ENCODE peak calls at places on chromosomes 11 and 22, in nine cellular contexts. W, X, E, H, R, K, P, O and Q are unnamed samples.

GRCh38 chr11:69704508-69705245 is 855 bp upstream of the FGF19 start:
- DNase-seq in K (no peak), O (no peak), P (no peak), H (no peak), E (peak), X (peak), R (no peak), W (peak), Q (no peak)

GRCh38 chr22:24994070-24994763 is 41.7 kb downstream of the KIAA1671 start:
- DNase-seq in K (peak), E (no peak), O (peak), P (no peak), W (no peak), H (no peak), X (no peak), R (no peak), Q (no peak)

GRCh38 chr22:36221799-36222751 is 17.3 kb downstream of the APOL2 start:
- DNase-seq in P (no peak), W (peak), O (no peak), R (peak), K (peak), X (peak), H (peak), E (peak), Q (no peak)

GRCh38 chr11:122175316-122175715 is 59.3 kb upstream of the BLID start:
- DNase-seq in E (no peak), K (no peak), P (no peak), O (no peak), X (no peak), H (no peak), W (no peak), R (no peak), Q (no peak)

GRCh38 chr22:43152355-43153071 is 1.2 kb downstream of the TSPO start:
- DNase-seq in P (no peak), X (no peak), E (peak), W (no peak), R (peak), K (peak), O (peak), H (peak), Q (peak)

GRCh38 chr22:23533328-23533762 is 46.7 kb downstream of the IGLL1 start:
- DNase-seq in R (no peak), X (peak), P (no peak), H (no peak), E (no peak), W (peak), K (no peak), O (no peak), Q (peak)

GRCh38 chr11:63667993-63668392 is 3.2 kb downstream of the ATL3 start:
- DNase-seq in E (no peak), X (no peak), R (no peak), O (peak), P (peak), W (no peak), H (no peak), K (no peak), Q (peak)

GRCh38 chr11:74035264-74035663 is 26.4 kb upstream of the UCP3 start:
- DNase-seq in O (no peak), K (no peak), P (no peak), W (no peak), X (no peak), R (no peak), E (no peak), H (no peak), Q (no peak)

GRCh38 chr11:64237484-64237951 is 3.1 kb downstream of the VEGFB start:
- DNase-seq in H (peak), O (no peak), R (no peak), X (no peak), K (peak), P (no peak), E (no peak), W (no peak), Q (no peak)

GRCh38 chr22:17674152-17674551 is 35.6 kb downstream of the BCL2L13 start:
- DNase-seq in K (no peak), P (no peak), O (no peak), X (no peak), E (no peak), W (no peak), H (no peak), R (no peak), Q (no peak)

GRCh38 chr11:129460714-129461113 is 85.1 kb downstream of the BARX2 start:
- DNase-seq in W (no peak), K (no peak), R (no peak), O (no peak), E (no peak), P (no peak), X (no peak), H (no peak), Q (no peak)

GRCh38 chr22:30196141-30196866 is 50.3 kb downstream of the LIF start:
- DNase-seq in X (peak), K (peak), O (peak), E (peak), R (peak), P (peak), H (peak), W (peak), Q (peak)

GRCh38 chr11:133718831-133719230 is 126.5 kb downstream of the SPATA19 start:
- DNase-seq in O (no peak), E (no peak), P (no peak), K (no peak), W (no peak), R (no peak), X (no peak), H (no peak), Q (peak)

GRCh38 chr11:57071829-57072228 is 83.1 kb downstream of the OR5AK2 start:
- DNase-seq in O (peak), R (no peak), H (no peak), W (no peak), K (no peak), E (no peak), X (no peak), P (peak), Q (no peak)

GRCh38 chr11:67368621-67369020 is 4.8 kb downstream of the CLCF1 start:
- DNase-seq in E (peak), K (no peak), O (no peak), P (no peak), W (no peak), R (no peak), H (no peak), X (no peak), Q (no peak)

GRCh38 chr11:58923300-58923788 is 15.9 kb upstream of the GLYATL1 start:
- DNase-seq in P (no peak), H (no peak), W (no peak), K (peak), X (no peak), R (no peak), O (peak), E (peak), Q (no peak)

GRCh38 chr22:36701166-36701713 is 2.3 kb downstream of the CACNG2 start:
- DNase-seq in H (no peak), W (no peak), X (no peak), R (no peak), K (no peak), P (no peak), E (no peak), O (no peak), Q (no peak)

DNA sequence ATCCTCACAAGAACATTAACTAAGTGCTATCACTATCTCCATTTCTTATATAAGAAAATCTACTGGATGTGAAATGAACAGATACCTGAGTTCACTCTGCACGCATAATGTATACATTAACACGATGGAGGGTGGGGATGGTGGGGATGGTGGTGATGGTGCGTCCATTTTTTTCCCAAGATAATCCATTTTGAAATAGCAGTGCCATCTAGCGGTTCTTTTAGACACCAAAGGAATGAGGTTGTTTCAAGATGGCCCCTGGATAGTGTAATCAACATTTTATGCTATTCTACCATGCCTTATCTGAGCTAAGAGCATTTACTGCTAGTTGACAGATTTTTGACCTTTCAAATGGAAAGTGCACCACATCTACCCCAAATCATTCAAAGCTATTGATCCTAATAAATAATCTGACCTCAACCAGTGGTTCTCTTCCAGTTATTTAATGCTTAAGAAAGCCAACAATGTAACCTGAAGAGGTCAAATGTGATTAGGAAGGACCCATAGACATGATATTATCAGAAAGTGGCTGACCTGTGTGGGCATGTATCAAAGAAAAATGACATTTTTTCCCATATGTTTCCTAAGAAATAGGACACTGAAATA is 714.7 kb upstream of the TENM4 start:
- DNase-seq in W (peak), P (no peak), H (no peak), X (peak), K (no peak), E (peak), O (peak), R (no peak), Q (no peak)
- TF ChIP-seq CTCF in W (peak), P (peak), H (peak), X (peak), K (peak), E (no peak), O (peak), R (no peak), Q (peak)

DNA sequence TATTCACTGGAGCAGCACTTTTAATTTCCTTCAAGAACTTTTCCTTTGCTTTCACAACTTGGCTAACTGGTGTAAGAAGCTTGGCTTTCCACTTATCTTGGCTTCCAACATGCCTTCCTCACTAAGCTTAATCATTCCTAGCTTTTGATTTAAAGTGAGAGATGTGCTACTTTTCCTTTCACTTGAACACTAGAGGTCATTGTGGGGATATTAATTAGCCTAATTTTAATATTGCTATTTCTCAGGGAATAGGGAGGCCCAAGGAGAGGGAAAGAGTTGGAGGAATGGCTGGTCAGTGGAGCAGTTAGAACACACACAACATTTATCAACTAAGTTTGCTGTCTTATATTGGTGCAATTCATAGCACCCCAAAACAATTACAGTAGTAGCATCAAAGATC is 24.6 kb upstream of the CCDC90B start:
- DNase-seq in R (no peak), K (no peak), W (no peak), H (no peak), X (no peak), E (no peak), O (no peak), P (no peak), Q (no peak)
- TF ChIP-seq CTCF in R (no peak), K (no peak), W (no peak), H (no peak), X (no peak), E (no peak), O (no peak), P (no peak), Q (no peak)

DNA sequence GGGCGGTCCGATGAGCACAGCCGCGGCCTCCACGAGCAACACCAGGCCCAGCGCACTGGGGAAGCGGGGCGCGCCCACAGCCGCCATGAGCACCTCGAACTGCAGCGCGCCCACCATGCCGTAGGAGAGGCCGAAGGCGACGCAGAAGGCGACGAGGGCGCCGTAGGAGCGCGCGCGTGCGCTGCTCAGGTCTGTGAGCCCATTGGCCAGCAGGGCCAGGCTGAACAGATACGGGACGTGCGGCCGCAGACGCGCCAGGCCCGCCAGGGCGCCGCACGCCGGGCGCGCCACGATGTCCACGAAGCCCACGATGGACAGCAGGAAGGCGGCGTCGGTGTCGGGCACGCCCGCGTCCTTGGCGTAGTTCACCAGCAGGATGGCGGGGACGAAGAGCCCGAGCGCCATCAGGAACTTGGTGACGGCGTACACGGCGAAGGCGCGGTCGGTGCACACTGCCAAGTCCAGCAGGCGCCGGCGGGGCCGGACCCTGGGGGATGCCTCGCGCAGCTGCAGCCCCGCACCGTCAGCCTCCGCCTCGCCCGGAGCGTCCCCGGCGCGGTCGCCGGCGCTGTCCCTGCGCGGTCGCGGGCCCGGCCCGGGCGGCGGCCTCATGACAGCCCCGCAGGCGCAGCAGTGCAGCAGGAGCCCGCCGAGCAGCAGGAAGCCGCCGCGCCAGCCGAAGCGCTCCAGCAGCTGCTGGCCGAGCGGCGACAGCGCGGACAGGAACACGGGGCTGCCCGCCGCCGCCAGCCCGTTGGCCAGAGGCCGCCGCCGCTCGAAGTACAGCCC is 2.9 kb downstream of the SLC16A8 start:
- DNase-seq in W (peak), P (no peak), R (no peak), E (no peak), O (no peak), K (peak), H (peak), X (no peak), Q (no peak)
- TF ChIP-seq CTCF in W (no peak), P (no peak), R (no peak), E (no peak), O (no peak), K (no peak), H (no peak), X (no peak), Q (no peak)

DNA sequence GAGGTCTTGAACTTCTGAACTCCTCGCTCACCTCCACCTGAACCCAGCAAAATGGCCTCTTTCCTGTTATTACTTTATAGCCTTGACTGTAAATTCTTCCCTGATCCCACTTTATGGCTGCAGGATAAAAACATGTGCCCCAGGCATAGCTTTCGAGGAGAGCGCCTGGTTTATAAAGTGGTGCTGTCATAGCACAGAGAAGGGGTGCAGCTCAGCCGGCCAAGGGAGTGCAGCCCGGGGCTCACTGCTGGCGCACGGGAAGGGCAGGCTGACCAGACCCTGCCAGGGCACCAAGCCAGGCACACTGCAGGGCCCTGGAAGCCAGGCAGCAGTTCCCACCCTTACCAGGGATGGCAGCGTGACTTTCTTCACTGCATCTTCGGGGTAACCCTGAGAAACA is 50.9 kb downstream of the ISX start:
- DNase-seq in O (no peak), R (no peak), W (no peak), X (no peak), H (no peak), E (no peak), K (peak), P (no peak), Q (no peak)
- TF ChIP-seq CTCF in O (no peak), R (no peak), W (no peak), X (no peak), H (no peak), E (no peak), K (peak), P (no peak), Q (no peak)

GRCh38 chr22:27580311-27580897 is 221.2 kb downstream of the MN1 start:
- DNase-seq in R (no peak), O (no peak), H (no peak), P (no peak), E (no peak), K (no peak), X (no peak), W (no peak), Q (no peak)
- TF ChIP-seq CTCF in R (no peak), O (no peak), H (no peak), P (no peak), E (no peak), K (no peak), X (no peak), W (no peak), Q (no peak)